ENCODE peak calls at places on chromosomes 4 and X, in five cellular contexts. K, M, H, N and U are unnamed samples.
A peak's percentile ranks its signal among the peaks of the same experiment; 100 is the strongest.

GRCh38 chr4:78864405-78865024 is 74.7 kb downstream of the PAQR3 start:
- DNase-seq in K (peak; percentile 76), M (no peak), H (no peak), N (peak; percentile 81), U (peak; percentile 92)

GRCh38 chrX:123153846-123154335 is 30.2 kb upstream of the GRIA3 start:
- DNase-seq in K (no peak), M (no peak), H (no peak), N (no peak), U (peak; percentile 29)

GRCh38 chr4:131085009-131085408 is 1989.1 kb downstream of the C4orf33 start:
- DNase-seq in K (no peak), M (no peak), H (no peak), N (no peak), U (no peak)

GRCh38 chrX:40154853-40155616 is 57.3 kb upstream of the BCOR start:
- DNase-seq in K (no peak), M (peak; percentile 87), H (peak; percentile 90), N (peak; percentile 63), U (peak; percentile 51)

GRCh38 chrX:153641575-153642312 is 5.3 kb upstream of the DUSP9 start:
- DNase-seq in K (no peak), M (no peak), H (no peak), N (no peak), U (no peak)

GRCh38 chr4:89298160-89298559 is 9.4 kb downstream of the GPRIN3 start:
- DNase-seq in K (peak; percentile 84), M (no peak), H (no peak), N (no peak), U (no peak)

GRCh38 chr4:55925235-55925634 is 23.5 kb upstream of the CEP135 start:
- DNase-seq in K (no peak), M (no peak), H (no peak), N (peak; percentile 33), U (no peak)

GRCh38 chrX:47707031-47707780 is 48.2 kb upstream of the UXT start:
- DNase-seq in K (no peak), M (no peak), H (peak; percentile 57), N (peak; percentile 11), U (peak; percentile 29)

GRCh38 chr4:77100234-77100633 is 24.4 kb upstream of the CCNI start:
- DNase-seq in K (no peak), M (no peak), H (no peak), N (no peak), U (no peak)

GRCh38 chr4:77104405-77105292 is 28.9 kb upstream of the CCNI start:
- DNase-seq in K (no peak), M (peak; percentile 88), H (no peak), N (peak; percentile 47), U (peak; percentile 47)
- H3K4me3 ChIP-seq in K (no peak overlapping the region), M (peak overlapping the region; percentile 24), H (no peak overlapping the region), N (no peak overlapping the region), U (peak overlapping the region; percentile 32)

GRCh38 chr4:135601351-135601750 is 1399.8 kb upstream of the PABPC4L start:
- DNase-seq in K (no peak), M (no peak), H (no peak), N (no peak), U (no peak)

GRCh38 chr4:135598151-135598550 is 1396.6 kb upstream of the PABPC4L start:
- DNase-seq in K (no peak), M (no peak), H (no peak), N (no peak), U (peak; percentile 4)
- H3K4me3 ChIP-seq in K (no peak overlapping the region), M (no peak overlapping the region), H (no peak overlapping the region), N (no peak overlapping the region), U (no peak overlapping the region)

GRCh38 chr4:105620640-105621323 is 68.4 kb downstream of the ARHGEF38 start:
- DNase-seq in K (no peak), M (no peak), H (no peak), N (peak; percentile 56), U (peak; percentile 7)

GRCh38 chr4:105624530-105624929 is 72.1 kb downstream of the ARHGEF38 start:
- DNase-seq in K (no peak), M (no peak), H (no peak), N (peak; percentile 63), U (peak; percentile 11)

GRCh38 chr4:105623099-105623498 is 70.7 kb downstream of the ARHGEF38 start:
- DNase-seq in K (no peak), M (no peak), H (no peak), N (no peak), U (no peak)

GRCh38 chr4:105619193-105619931 is 66.9 kb downstream of the ARHGEF38 start:
- DNase-seq in K (no peak), M (peak; percentile 71), H (no peak), N (no peak), U (peak; percentile 8)

GRCh38 chr4:105622269-105622668 is 69.8 kb downstream of the ARHGEF38 start:
- DNase-seq in K (no peak), M (no peak), H (no peak), N (no peak), U (peak; percentile 5)
- H3K4me3 ChIP-seq in K (no peak overlapping the region), M (no peak overlapping the region), H (no peak overlapping the region), N (no peak overlapping the region), U (no peak overlapping the region)

DNA sequence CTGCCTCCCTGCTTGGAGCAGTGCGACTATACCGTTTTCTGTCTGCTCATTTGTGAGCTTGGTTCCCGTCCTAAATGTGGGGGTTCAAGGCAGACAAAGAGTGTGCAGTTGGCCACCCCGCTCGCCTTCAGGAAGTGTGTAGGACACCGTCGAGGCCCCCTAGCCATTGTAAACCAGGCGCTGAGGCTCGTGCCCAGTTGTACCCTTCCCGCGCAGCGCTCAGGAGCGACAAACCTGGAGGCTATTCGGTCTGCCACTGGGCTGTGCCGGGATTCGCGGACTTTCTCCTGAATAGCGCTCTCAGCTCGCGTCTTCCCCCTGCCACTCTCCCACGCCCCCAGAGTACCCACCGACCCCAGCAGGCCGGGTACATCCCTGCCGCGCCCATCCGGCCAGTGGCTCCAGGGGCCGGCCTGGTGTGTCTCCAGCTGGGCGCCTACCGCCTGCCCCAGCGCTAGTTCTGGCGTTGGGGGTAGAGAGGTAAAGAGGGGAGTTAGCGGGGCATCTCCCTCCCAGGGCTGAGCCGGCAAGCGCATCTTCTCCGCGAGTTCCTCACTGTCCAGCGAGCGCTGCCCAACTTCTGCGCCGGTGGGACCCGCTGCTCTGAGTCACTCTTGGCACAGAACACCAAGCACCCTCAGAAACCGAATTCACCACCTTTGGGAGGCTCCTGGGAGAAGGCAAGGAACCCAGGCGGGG is 880 bp upstream of the LONRF3 start:
- DNase-seq in K (no peak), M (peak; percentile 67), H (no peak), N (peak; percentile 32), U (no peak)
- H3K4me3 ChIP-seq in K (no peak overlapping the region), M (peak overlapping the region; percentile 71), H (no peak overlapping the region), N (no peak overlapping the region), U (no peak overlapping the region)

GRCh38 chr4:87053064-87053693 is 118.4 kb downstream of the AFF1 start:
- DNase-seq in K (no peak), M (no peak), H (no peak), N (no peak), U (no peak)

GRCh38 chr4:87056884-87057283 is 122.1 kb downstream of the AFF1 start:
- DNase-seq in K (no peak), M (no peak), H (no peak), N (no peak), U (no peak)

GRCh38 chr4:87054900-87055299 is 120.1 kb downstream of the AFF1 start:
- DNase-seq in K (no peak), M (no peak), H (no peak), N (no peak), U (no peak)

GRCh38 chr4:87053802-87054767 is 119.3 kb downstream of the AFF1 start:
- DNase-seq in K (no peak), M (no peak), H (peak; percentile 76), N (no peak), U (no peak)

DNA sequence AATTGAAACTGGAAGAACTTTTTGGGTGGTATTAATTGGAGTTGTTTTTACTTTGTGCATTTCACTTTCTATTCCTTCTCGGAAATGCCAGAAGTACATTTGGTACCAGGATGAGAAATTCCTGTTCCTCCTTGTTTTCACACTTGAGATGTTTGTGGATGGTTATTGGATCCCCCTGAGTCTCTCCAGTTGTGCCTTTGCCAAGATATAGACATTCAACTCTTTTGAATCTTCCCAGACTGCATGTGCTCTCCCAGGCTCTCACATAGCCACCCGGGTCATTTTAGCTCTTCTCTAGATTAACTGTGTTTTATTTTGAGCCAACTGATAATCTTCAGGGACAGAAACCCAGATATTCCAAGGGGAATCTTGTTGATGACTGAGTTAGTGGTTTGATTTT is 120.5 kb downstream of the AFF1 start:
- DNase-seq in K (no peak), M (no peak), H (no peak), N (no peak), U (no peak)
- H3K4me3 ChIP-seq in K (no peak overlapping the region), M (no peak overlapping the region), H (peak overlapping the region; percentile 5), N (no peak overlapping the region), U (peak overlapping the region; percentile 52)

GRCh38 chr4:139084425-139085093 is 69.0 kb downstream of the NOCT start:
- DNase-seq in K (peak; percentile 51), M (no peak), H (no peak), N (no peak), U (no peak)
- H3K4me3 ChIP-seq in K (peak overlapping the region; percentile 98), M (peak overlapping the region; percentile 87), H (peak overlapping the region; percentile 85), N (peak overlapping the region; percentile 90), U (peak overlapping the region; percentile 98)

GRCh38 chrX:88072339-88073030 is 554.9 kb downstream of the KLHL4 start:
- DNase-seq in K (peak; percentile 74), M (no peak), H (no peak), N (no peak), U (no peak)
- H3K4me3 ChIP-seq in K (no peak overlapping the region), M (no peak overlapping the region), H (no peak overlapping the region), N (no peak overlapping the region), U (no peak overlapping the region)

DNA sequence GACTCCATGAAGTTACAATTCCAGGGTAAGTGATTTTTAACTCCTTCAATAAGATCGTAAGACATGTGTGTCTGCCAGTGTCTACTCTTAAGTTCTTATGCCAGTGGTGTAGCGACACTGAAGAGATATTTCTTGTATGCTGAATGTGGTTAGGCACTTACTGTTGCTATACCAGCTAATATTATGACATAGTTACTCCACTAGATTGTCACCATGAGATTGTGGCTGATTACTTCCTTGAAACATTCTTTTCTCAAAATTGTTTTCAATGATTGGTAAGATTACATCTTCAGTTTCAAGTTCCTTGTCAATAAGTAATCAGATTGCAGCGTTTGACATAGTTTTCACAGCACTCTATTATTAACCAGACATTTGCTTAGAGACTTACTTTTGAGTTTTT is 60.6 kb upstream of the PAGE5 start:
- DNase-seq in K (no peak), M (no peak), H (no peak), N (no peak), U (no peak)
- H3K4me3 ChIP-seq in K (peak overlapping the region; percentile 72), M (no peak overlapping the region), H (no peak overlapping the region), N (peak overlapping the region; percentile 98), U (no peak overlapping the region)

DNA sequence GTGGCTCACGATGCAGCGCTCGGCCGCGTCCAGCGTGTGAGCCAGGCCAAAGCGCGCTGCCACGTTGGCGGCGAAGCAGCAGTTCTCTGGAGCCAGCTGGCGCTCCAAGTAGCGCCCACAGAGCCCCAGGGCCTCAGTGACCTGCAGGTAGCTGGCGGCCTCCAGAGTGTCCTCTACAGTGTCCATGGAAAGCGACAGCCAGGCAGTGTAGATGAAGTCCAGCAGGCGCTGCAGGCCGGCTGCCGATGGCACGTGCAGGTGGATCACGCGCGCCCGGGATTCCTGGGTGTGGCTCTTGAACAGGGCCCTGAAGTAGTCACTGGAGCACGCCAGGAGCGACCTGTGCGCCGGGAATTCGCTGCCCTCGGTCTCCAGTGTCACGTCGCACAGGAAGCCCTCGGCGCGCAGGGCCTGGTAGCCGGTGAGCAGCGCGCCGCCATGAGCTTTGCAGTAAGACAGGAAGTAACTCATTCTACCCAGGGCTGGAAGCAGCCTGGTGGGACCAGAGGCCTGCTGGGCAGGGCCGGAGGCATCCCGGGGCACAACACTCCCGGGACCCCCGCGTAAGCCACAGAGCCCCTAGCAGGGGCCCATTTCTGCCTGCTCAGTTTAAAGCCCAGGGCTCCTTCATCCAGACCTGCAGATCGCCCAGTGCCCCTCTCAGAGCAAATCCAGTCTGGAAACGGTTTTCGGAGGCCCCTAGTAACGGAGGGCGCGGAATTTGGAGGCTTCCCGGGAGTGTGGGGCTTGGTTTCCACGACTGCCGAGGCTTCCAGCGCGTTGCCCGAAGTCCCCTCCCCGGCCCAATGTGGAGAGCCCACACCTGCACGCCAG is 595 bp downstream of the KLHL34 start:
- DNase-seq in K (no peak), M (no peak), H (no peak), N (no peak), U (no peak)
- H3K4me3 ChIP-seq in K (no peak overlapping the region), M (peak overlapping the region; percentile 12), H (no peak overlapping the region), N (no peak overlapping the region), U (peak overlapping the region; percentile 58)